ENCODE peak calls at places on chromosomes 12 and 14, in nine cellular contexts. G is endothelial cell of umbilical vein, K is H1, S is uterus, H is heart left ventricle, E is Peyer's patch, P is body of pancreas, B is tibial nerve, Q is A549. U is an unnamed sample.

GRCh38 chr12:42725839-42726238 is 136.3 kb upstream of the PRICKLE1 start:
- DNase-seq in G (peak), K (no peak), S (no peak), H (no peak), E (no peak), P (no peak), B (no peak), Q (no peak), U (peak)

GRCh38 chr14:22526210-22526609 is 62.8 kb downstream of the DAD1 start:
- DNase-seq in G (no peak), K (no peak), S (no peak), H (no peak), E (no peak), P (no peak), B (no peak), Q (no peak), U (no peak)

GRCh38 chr14:64294672-64295413 is 672 bp upstream of the ESR2 start:
- DNase-seq in G (peak), K (peak), S (peak), H (peak), E (peak), P (peak), B (peak), Q (peak), U (peak)

GRCh38 chr14:67172520-67172919 is 16.7 kb upstream of the GARIN2 start:
- DNase-seq in G (no peak), K (no peak), S (no peak), H (no peak), E (no peak), P (no peak), B (no peak), Q (no peak), U (no peak)

GRCh38 chr12:2640709-2641108 is 154.1 kb upstream of the FKBP4 start:
- DNase-seq in G (peak), K (no peak), S (peak), H (peak), E (peak), P (peak), B (no peak), Q (peak), U (peak)

GRCh38 chr12:104680070-104680469 is 223.3 kb downstream of the CHST11 start:
- DNase-seq in G (peak), K (no peak), S (no peak), H (no peak), E (no peak), P (no peak), B (no peak), Q (peak), U (no peak)

GRCh38 chr12:47982311-47982710 is 18.9 kb downstream of the TMEM106C start:
- DNase-seq in G (no peak), K (no peak), S (no peak), H (no peak), E (no peak), P (no peak), B (no peak), Q (no peak), U (no peak)

GRCh38 chr14:94665121-94665520 is 52.9 kb downstream of the SERPINA3 start:
- DNase-seq in G (peak), K (no peak), S (no peak), H (no peak), E (no peak), P (no peak), B (no peak), Q (peak), U (no peak)

GRCh38 chr12:48927261-48927660 is 2.0 kb upstream of the FKBP11 start:
- DNase-seq in G (no peak), K (no peak), S (no peak), H (no peak), E (no peak), P (no peak), B (no peak), Q (no peak), U (no peak)

GRCh38 chr12:34204830-34205285 is 182.6 kb downstream of the ALG10 start:
- DNase-seq in G (no peak), K (no peak), S (no peak), H (no peak), E (no peak), P (no peak), B (no peak), Q (no peak), U (no peak)

GRCh38 chr12:118689793-118690192 is 291.5 kb upstream of the SRRM4 start:
- DNase-seq in G (no peak), K (no peak), S (no peak), H (no peak), E (no peak), P (no peak), B (no peak), Q (no peak), U (no peak)

GRCh38 chr12:130041983-130042812 is 120.1 kb upstream of the FZD10 start:
- DNase-seq in G (no peak), K (no peak), S (no peak), H (peak), E (no peak), P (peak), B (no peak), Q (no peak), U (no peak)

DNA sequence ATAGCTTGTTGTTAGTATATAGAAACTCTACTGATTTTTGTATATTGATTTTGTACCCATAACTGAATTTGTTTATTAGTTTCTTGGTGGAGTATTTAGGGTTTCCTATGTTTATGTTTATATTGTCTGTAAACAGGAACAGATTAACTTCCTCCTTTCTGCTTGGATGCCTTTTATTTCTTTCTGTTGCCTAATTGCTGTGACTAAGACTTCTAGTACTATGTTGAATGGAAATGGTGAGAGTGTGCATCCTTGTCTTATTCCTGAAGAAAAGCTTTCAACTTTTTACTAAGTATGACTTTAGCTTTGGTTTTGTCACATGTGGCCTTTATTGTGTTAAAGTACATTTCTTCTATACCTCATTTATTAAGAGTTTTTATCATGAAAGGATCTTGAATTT is 20.9 kb downstream of the FBXW8 start:
- DNase-seq in G (no peak), K (no peak), S (no peak), H (no peak), E (no peak), P (no peak), B (no peak), Q (no peak), U (no peak)
- TF ChIP-seq POLR2A in G (no peak), K (no peak), S (no peak), H (no peak), E (no peak), P (no peak), B (no peak), Q (no peak), U (no peak)

GRCh38 chr14:78987006-78987405 is 816.8 kb downstream of the NRXN3 start:
- DNase-seq in G (no peak), K (no peak), S (no peak), H (no peak), E (no peak), P (no peak), B (no peak), Q (no peak), U (no peak)
- TF ChIP-seq POLR2A in G (no peak), K (no peak), S (no peak), H (no peak), E (no peak), P (no peak), B (no peak), Q (no peak), U (no peak)

GRCh38 chr14:21510735-21511657 is at the start of gene METTL3:
- DNase-seq in G (peak), K (peak), S (peak), H (peak), E (peak), P (peak), B (peak), Q (peak), U (peak)
- TF ChIP-seq POLR2A in G (peak), K (peak), S (no peak), H (no peak), E (peak), P (no peak), B (no peak), Q (peak), U (peak)

GRCh38 chr12:101594700-101595099 is at the start of gene MYBPC1:
- DNase-seq in G (no peak), K (no peak), S (no peak), H (no peak), E (no peak), P (no peak), B (no peak), Q (no peak), U (no peak)
- TF ChIP-seq POLR2A in G (no peak), K (no peak), S (no peak), H (no peak), E (no peak), P (no peak), B (no peak), Q (no peak), U (no peak)

DNA sequence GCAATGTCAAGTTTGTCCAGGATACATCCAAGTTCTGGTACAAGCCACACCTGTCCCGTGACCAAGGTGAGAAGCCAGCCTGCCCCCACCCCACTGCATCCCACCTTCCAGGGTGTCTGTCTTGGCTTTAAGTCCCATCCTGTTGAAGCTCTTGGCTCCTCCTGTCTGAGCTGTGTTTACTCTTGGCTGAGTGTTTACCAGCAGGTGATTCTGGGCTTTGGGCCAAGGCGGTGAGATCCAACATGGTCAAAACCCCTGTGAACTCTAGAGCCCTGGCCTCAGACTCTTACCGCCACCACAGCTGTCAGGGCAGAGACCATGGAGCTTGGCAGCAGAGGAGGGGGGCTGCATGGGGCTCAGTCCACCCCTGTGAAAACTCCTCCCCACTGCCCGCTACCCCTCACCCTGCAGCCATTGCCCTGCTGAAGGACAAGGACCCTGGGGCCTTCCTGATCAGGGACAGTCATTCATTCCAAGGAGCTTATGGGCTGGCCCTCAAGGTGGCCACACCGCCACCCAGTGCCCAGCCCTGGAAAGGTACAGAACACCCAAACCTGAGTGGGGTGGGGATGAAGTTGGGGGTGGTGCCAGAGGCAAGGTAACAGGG is 11.6 kb downstream of the TNS2 start:
- DNase-seq in G (no peak), K (no peak), S (peak), H (no peak), E (peak), P (peak), B (peak), Q (peak), U (no peak)
- TF ChIP-seq POLR2A in G (no peak), K (no peak), S (no peak), H (no peak), E (no peak), P (no peak), B (no peak), Q (no peak), U (no peak)

DNA sequence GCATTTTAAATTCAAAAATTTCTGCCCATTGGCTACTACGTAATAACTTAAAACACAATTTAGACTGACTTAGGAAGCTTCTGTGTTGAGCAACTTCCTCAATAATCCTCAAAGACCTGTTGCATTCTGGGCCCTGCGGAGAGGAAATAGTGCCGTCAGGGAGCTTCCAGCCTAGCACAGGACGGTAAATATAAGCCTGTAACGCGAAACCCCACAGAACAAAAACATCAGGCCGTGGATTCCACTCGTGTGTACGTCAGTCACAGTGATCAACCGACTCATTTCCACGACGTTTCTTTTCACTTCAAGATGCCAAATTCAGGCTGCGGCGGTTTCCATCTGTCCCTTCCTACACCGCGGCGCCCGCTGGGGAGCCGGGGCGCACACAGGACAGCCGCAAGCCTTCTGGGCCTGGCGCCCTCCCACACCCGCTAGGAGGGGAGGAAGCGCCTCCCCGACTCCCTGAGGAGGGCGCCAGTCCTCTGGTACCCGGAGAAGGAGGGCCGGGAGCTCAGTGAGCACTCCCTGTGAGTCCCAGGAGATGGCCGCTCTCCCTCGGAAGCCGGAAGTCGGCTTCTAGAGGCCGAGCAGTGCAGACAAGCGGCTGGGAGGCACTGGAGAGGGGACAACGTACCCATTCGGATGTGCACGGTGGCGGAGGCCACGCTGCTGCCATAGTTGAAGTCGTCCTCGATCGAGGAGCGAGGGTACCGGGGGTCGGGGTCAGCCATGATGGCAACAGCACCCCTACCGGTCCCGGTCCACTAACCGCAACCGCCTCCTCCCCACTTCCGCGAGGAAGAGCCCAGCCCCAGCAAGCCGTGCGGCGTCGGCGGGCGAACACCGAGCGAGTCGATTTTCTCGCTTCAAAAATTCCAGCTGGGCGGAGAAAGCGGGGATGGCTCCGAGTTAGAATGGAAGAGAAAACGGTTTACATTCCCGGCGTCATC is at the start of gene TMBIM4:
- DNase-seq in G (peak), K (peak), S (peak), H (peak), E (peak), P (peak), B (peak), Q (peak), U (peak)
- TF ChIP-seq POLR2A in G (no peak), K (no peak), S (peak), H (peak), E (peak), P (peak), B (peak), Q (peak), U (peak)

GRCh38 chr12:112941528-112942335 is 3.5 kb downstream of the OAS3 start:
- DNase-seq in G (no peak), K (no peak), S (no peak), H (no peak), E (peak), P (no peak), B (no peak), Q (no peak), U (no peak)
- TF ChIP-seq POLR2A in G (no peak), K (no peak), S (no peak), H (no peak), E (no peak), P (no peak), B (no peak), Q (no peak), U (no peak)

DNA sequence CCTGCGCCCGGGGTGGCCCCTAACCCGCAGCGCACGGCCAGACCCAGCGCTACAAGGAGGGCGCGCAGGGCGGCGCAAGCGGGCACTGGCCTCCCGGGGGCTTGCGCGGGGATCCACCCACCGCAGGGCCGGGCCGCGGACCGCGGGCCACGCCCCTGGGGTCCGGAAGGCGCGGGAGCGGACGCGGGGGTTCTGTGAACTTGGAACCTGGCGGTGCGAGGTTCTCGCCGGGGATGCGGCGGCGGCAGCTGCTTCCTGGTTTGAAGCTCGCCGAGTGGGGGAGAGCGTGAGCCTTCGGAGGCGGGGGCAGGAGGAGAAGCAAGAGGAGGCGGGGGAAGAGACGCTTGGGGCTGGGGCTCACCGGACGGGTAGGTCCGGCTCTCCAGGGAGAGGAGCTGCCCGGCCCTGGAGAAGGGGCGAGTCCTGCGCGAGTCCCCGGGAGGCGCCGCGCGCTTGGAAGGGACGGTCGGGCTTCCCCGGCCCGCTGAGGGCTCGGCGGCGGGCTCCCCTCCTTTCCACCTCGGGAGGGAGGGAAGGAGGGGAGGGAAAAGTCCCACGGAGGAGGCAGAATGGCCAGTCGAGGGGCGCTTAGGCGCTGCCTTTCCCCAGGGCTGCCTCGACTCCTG is at the start of gene PRKCH:
- DNase-seq in G (peak), K (peak), S (peak), H (peak), E (peak), P (peak), B (no peak), Q (peak), U (no peak)
- TF ChIP-seq POLR2A in G (peak), K (no peak), S (no peak), H (peak), E (peak), P (peak), B (no peak), Q (no peak), U (no peak)

U was measured in H54.